ENCODE peak calls at places on chromosomes 5 and 9, in ten cellular contexts. One of them, this sample, is unnamed.

GRCh38 chr5:168808217-168808616 is 229.0 kb upstream of the PANK3 start:
- DNase-seq in central memory CD4-positive, alpha-beta T cell: no peak
- DNase-seq in sciatic nerve: no peak
- DNase-seq in HepG2: no peak
- DNase-seq in right atrium auricular region: no peak
- DNase-seq in BJ: no peak
- DNase-seq in T47D: no peak
- DNase-seq in activated CD4-positive, alpha-beta memory T cell treated with anti-CD3 and anti-CD28 coated beads for 36 hours: no peak
- DNase-seq in iris pigment epithelial cell: no peak
- DNase-seq in aorta: no peak
- DNase-seq in this sample: no peak

GRCh38 chr5:133565993-133566392 is 46.3 kb downstream of the FSTL4 start:
- DNase-seq in BJ: no peak
- DNase-seq in T47D: peak; percentile 72
- DNase-seq in sciatic nerve: peak; percentile 68
- DNase-seq in activated CD4-positive, alpha-beta memory T cell treated with anti-CD3 and anti-CD28 coated beads for 36 hours: peak; percentile 32
- DNase-seq in central memory CD4-positive, alpha-beta T cell: no peak
- DNase-seq in right atrium auricular region: no peak
- DNase-seq in iris pigment epithelial cell: peak; percentile 30
- DNase-seq in aorta: peak; percentile 34
- DNase-seq in HepG2: no peak
- DNase-seq in this sample: no peak

GRCh38 chr5:135484563-135485157 is 32.5 kb upstream of the TIFAB start:
- DNase-seq in iris pigment epithelial cell: no peak
- DNase-seq in central memory CD4-positive, alpha-beta T cell: no peak
- DNase-seq in activated CD4-positive, alpha-beta memory T cell treated with anti-CD3 and anti-CD28 coated beads for 36 hours: no peak
- DNase-seq in BJ: no peak
- DNase-seq in sciatic nerve: peak; percentile 13
- DNase-seq in HepG2: no peak
- DNase-seq in right atrium auricular region: no peak
- DNase-seq in T47D: no peak
- DNase-seq in aorta: no peak
- DNase-seq in this sample: peak; percentile 43

GRCh38 chr5:113451797-113452196 is 17.0 kb upstream of the TSSK1B start:
- DNase-seq in HepG2: no peak
- DNase-seq in aorta: no peak
- DNase-seq in right atrium auricular region: no peak
- DNase-seq in central memory CD4-positive, alpha-beta T cell: no peak
- DNase-seq in T47D: peak; percentile 19
- DNase-seq in sciatic nerve: no peak
- DNase-seq in BJ: no peak
- DNase-seq in iris pigment epithelial cell: no peak
- DNase-seq in activated CD4-positive, alpha-beta memory T cell treated with anti-CD3 and anti-CD28 coated beads for 36 hours: no peak
- DNase-seq in this sample: no peak

GRCh38 chr5:36363101-36363500 is 61.4 kb upstream of the RANBP3L start:
- DNase-seq in sciatic nerve: no peak
- DNase-seq in T47D: peak; percentile 47
- DNase-seq in activated CD4-positive, alpha-beta memory T cell treated with anti-CD3 and anti-CD28 coated beads for 36 hours: no peak
- DNase-seq in iris pigment epithelial cell: peak; percentile 58
- DNase-seq in BJ: no peak
- DNase-seq in aorta: no peak
- DNase-seq in right atrium auricular region: no peak
- DNase-seq in central memory CD4-positive, alpha-beta T cell: no peak
- DNase-seq in HepG2: no peak
- DNase-seq in this sample: no peak

GRCh38 chr9:135886147-135886981 is 21.0 kb downstream of the CAMSAP1 start:
- DNase-seq in T47D: no peak
- DNase-seq in HepG2: no peak
- DNase-seq in central memory CD4-positive, alpha-beta T cell: no peak
- DNase-seq in BJ: no peak
- DNase-seq in activated CD4-positive, alpha-beta memory T cell treated with anti-CD3 and anti-CD28 coated beads for 36 hours: no peak
- DNase-seq in sciatic nerve: no peak
- DNase-seq in aorta: no peak
- DNase-seq in right atrium auricular region: no peak
- DNase-seq in iris pigment epithelial cell: no peak
- DNase-seq in this sample: no peak

GRCh38 chr5:139930406-139930805 is 112.7 kb downstream of the NRG2 start:
- DNase-seq in sciatic nerve: no peak
- DNase-seq in right atrium auricular region: no peak
- DNase-seq in BJ: no peak
- DNase-seq in central memory CD4-positive, alpha-beta T cell: no peak
- DNase-seq in T47D: no peak
- DNase-seq in aorta: no peak
- DNase-seq in iris pigment epithelial cell: no peak
- DNase-seq in activated CD4-positive, alpha-beta memory T cell treated with anti-CD3 and anti-CD28 coated beads for 36 hours: no peak
- DNase-seq in HepG2: no peak
- DNase-seq in this sample: no peak

GRCh38 chr5:119302449-119302848 is 53.4 kb upstream of the TNFAIP8 start:
- DNase-seq in central memory CD4-positive, alpha-beta T cell: no peak
- DNase-seq in HepG2: no peak
- DNase-seq in BJ: no peak
- DNase-seq in T47D: no peak
- DNase-seq in iris pigment epithelial cell: no peak
- DNase-seq in activated CD4-positive, alpha-beta memory T cell treated with anti-CD3 and anti-CD28 coated beads for 36 hours: no peak
- DNase-seq in aorta: no peak
- DNase-seq in right atrium auricular region: no peak
- DNase-seq in sciatic nerve: no peak
- DNase-seq in this sample: no peak

GRCh38 chr5:138336952-138337684 is 948 bp upstream of the FAM53C start:
- DNase-seq in HepG2: no peak
- DNase-seq in aorta: peak; percentile 87
- DNase-seq in iris pigment epithelial cell: peak; percentile 78
- DNase-seq in T47D: peak; percentile 91
- DNase-seq in central memory CD4-positive, alpha-beta T cell: no peak
- DNase-seq in sciatic nerve: peak; percentile 90
- DNase-seq in BJ: no peak
- DNase-seq in right atrium auricular region: peak; percentile 88
- DNase-seq in activated CD4-positive, alpha-beta memory T cell treated with anti-CD3 and anti-CD28 coated beads for 36 hours: no peak
- DNase-seq in this sample: peak; percentile 88

GRCh38 chr9:112020680-112021596 is 124.3 kb downstream of the UGCG start:
- DNase-seq in aorta: no peak
- DNase-seq in BJ: peak; percentile 74
- DNase-seq in right atrium auricular region: no peak
- DNase-seq in sciatic nerve: no peak
- DNase-seq in T47D: no peak
- DNase-seq in central memory CD4-positive, alpha-beta T cell: no peak
- DNase-seq in HepG2: peak; percentile 13
- DNase-seq in iris pigment epithelial cell: peak; percentile 86
- DNase-seq in activated CD4-positive, alpha-beta memory T cell treated with anti-CD3 and anti-CD28 coated beads for 36 hours: no peak
- DNase-seq in this sample: no peak

GRCh38 chr5:32342656-32343055 is 29.9 kb upstream of the MTMR12 start:
- DNase-seq in aorta: no peak
- DNase-seq in iris pigment epithelial cell: no peak
- DNase-seq in HepG2: no peak
- DNase-seq in activated CD4-positive, alpha-beta memory T cell treated with anti-CD3 and anti-CD28 coated beads for 36 hours: no peak
- DNase-seq in T47D: no peak
- DNase-seq in sciatic nerve: no peak
- DNase-seq in BJ: no peak
- DNase-seq in central memory CD4-positive, alpha-beta T cell: no peak
- DNase-seq in right atrium auricular region: no peak
- DNase-seq in this sample: no peak

GRCh38 chr5:115415143-115415491 is 118.7 kb upstream of the CCDC112 start:
- DNase-seq in T47D: no peak
- DNase-seq in right atrium auricular region: no peak
- DNase-seq in activated CD4-positive, alpha-beta memory T cell treated with anti-CD3 and anti-CD28 coated beads for 36 hours: peak; percentile 31
- DNase-seq in central memory CD4-positive, alpha-beta T cell: no peak
- DNase-seq in HepG2: peak; percentile 39
- DNase-seq in sciatic nerve: peak; percentile 68
- DNase-seq in aorta: no peak
- DNase-seq in iris pigment epithelial cell: peak; percentile 67
- DNase-seq in BJ: no peak
- DNase-seq in this sample: peak; percentile 76

GRCh38 chr5:143648696-143649095 is 163.3 kb upstream of the HMHB1 start:
- DNase-seq in central memory CD4-positive, alpha-beta T cell: no peak
- DNase-seq in HepG2: no peak
- DNase-seq in iris pigment epithelial cell: no peak
- DNase-seq in T47D: no peak
- DNase-seq in BJ: no peak
- DNase-seq in aorta: no peak
- DNase-seq in activated CD4-positive, alpha-beta memory T cell treated with anti-CD3 and anti-CD28 coated beads for 36 hours: peak; percentile 21
- DNase-seq in right atrium auricular region: no peak
- DNase-seq in sciatic nerve: no peak
- DNase-seq in this sample: no peak

GRCh38 chr9:21810881-21811280 is 8.4 kb downstream of the MTAP start:
- DNase-seq in HepG2: no peak
- DNase-seq in activated CD4-positive, alpha-beta memory T cell treated with anti-CD3 and anti-CD28 coated beads for 36 hours: no peak
- DNase-seq in sciatic nerve: no peak
- DNase-seq in right atrium auricular region: no peak
- DNase-seq in central memory CD4-positive, alpha-beta T cell: no peak
- DNase-seq in T47D: no peak
- DNase-seq in BJ: no peak
- DNase-seq in aorta: no peak
- DNase-seq in iris pigment epithelial cell: no peak
- DNase-seq in this sample: no peak

GRCh38 chr9:98332405-98332831 is 77.0 kb upstream of the TBC1D2 start:
- DNase-seq in right atrium auricular region: no peak
- DNase-seq in T47D: no peak
- DNase-seq in iris pigment epithelial cell: no peak
- DNase-seq in HepG2: no peak
- DNase-seq in BJ: no peak
- DNase-seq in activated CD4-positive, alpha-beta memory T cell treated with anti-CD3 and anti-CD28 coated beads for 36 hours: no peak
- DNase-seq in aorta: no peak
- DNase-seq in central memory CD4-positive, alpha-beta T cell: no peak
- DNase-seq in sciatic nerve: no peak
- DNase-seq in this sample: no peak

GRCh38 chr5:159146839-159147238 is 47.1 kb upstream of the EBF1 start:
- DNase-seq in aorta: no peak
- DNase-seq in right atrium auricular region: no peak
- DNase-seq in central memory CD4-positive, alpha-beta T cell: no peak
- DNase-seq in BJ: no peak
- DNase-seq in iris pigment epithelial cell: no peak
- DNase-seq in T47D: no peak
- DNase-seq in activated CD4-positive, alpha-beta memory T cell treated with anti-CD3 and anti-CD28 coated beads for 36 hours: no peak
- DNase-seq in sciatic nerve: no peak
- DNase-seq in HepG2: no peak
- DNase-seq in this sample: no peak

GRCh38 chr9:133457233-133457632 is 2.5 kb upstream of the CACFD1 start:
- DNase-seq in aorta: no peak
- DNase-seq in BJ: no peak
- DNase-seq in iris pigment epithelial cell: no peak
- DNase-seq in activated CD4-positive, alpha-beta memory T cell treated with anti-CD3 and anti-CD28 coated beads for 36 hours: no peak
- DNase-seq in central memory CD4-positive, alpha-beta T cell: no peak
- DNase-seq in HepG2: peak; percentile 20
- DNase-seq in sciatic nerve: no peak
- DNase-seq in right atrium auricular region: no peak
- DNase-seq in T47D: no peak
- DNase-seq in this sample: no peak

GRCh38 chr5:96219580-96220281 is 213.3 kb downstream of the PCSK1 start:
- DNase-seq in T47D: no peak
- DNase-seq in HepG2: no peak
- DNase-seq in activated CD4-positive, alpha-beta memory T cell treated with anti-CD3 and anti-CD28 coated beads for 36 hours: peak; percentile 16
- DNase-seq in iris pigment epithelial cell: peak; percentile 81
- DNase-seq in central memory CD4-positive, alpha-beta T cell: no peak
- DNase-seq in aorta: no peak
- DNase-seq in BJ: no peak
- DNase-seq in sciatic nerve: no peak
- DNase-seq in right atrium auricular region: no peak
- DNase-seq in this sample: no peak

GRCh38 chr9:133823189-133824105 is 85.3 kb upstream of the SARDH start:
- DNase-seq in right atrium auricular region: no peak
- DNase-seq in sciatic nerve: no peak
- DNase-seq in central memory CD4-positive, alpha-beta T cell: no peak
- DNase-seq in activated CD4-positive, alpha-beta memory T cell treated with anti-CD3 and anti-CD28 coated beads for 36 hours: no peak
- DNase-seq in BJ: no peak
- DNase-seq in T47D: no peak
- DNase-seq in iris pigment epithelial cell: no peak
- DNase-seq in aorta: no peak
- DNase-seq in HepG2: no peak
- DNase-seq in this sample: no peak